ENCODE peak calls at places on chromosomes 13 and 19, in four cellular contexts. One of them, this sample, is unnamed.

GRCh38 chr13:73244486-73244885 is 185.7 kb downstream of the KLF5 start:
- DNase-seq in foreskin fibroblast: no peak
- DNase-seq in lung: no peak
- DNase-seq in progenitor cell of endocrine pancreas: no peak
- DNase-seq in this sample: no peak

GRCh38 chr19:2333027-2333806 is 4.7 kb downstream of the SPPL2B start:
- DNase-seq in progenitor cell of endocrine pancreas: no peak
- DNase-seq in foreskin fibroblast: no peak
- DNase-seq in lung: no peak
- DNase-seq in this sample: peak; percentile 84

GRCh38 chr19:1935484-1936208 is 5.3 kb upstream of the CSNK1G2 start:
- DNase-seq in lung: no peak
- DNase-seq in foreskin fibroblast: no peak
- DNase-seq in progenitor cell of endocrine pancreas: no peak
- DNase-seq in this sample: no peak

GRCh38 chr19:13234518-13234917 is 84.3 kb downstream of the IER2 start:
- DNase-seq in progenitor cell of endocrine pancreas: no peak
- DNase-seq in foreskin fibroblast: no peak
- DNase-seq in lung: peak; percentile 35
- DNase-seq in this sample: peak; percentile 38

GRCh38 chr19:30649149-30649548 is 277.0 kb downstream of the ZNF536 start:
- DNase-seq in foreskin fibroblast: no peak
- DNase-seq in progenitor cell of endocrine pancreas: no peak
- DNase-seq in lung: no peak
- DNase-seq in this sample: no peak

GRCh38 chr19:11141937-11142527 is 13.6 kb downstream of the SPC24 start:
- DNase-seq in progenitor cell of endocrine pancreas: no peak
- DNase-seq in foreskin fibroblast: no peak
- DNase-seq in lung: no peak
- DNase-seq in this sample: no peak

GRCh38 chr13:27276188-27276587 is 5.6 kb downstream of the RASL11A start:
- DNase-seq in progenitor cell of endocrine pancreas: no peak
- DNase-seq in lung: no peak
- DNase-seq in foreskin fibroblast: peak; percentile 65
- DNase-seq in this sample: no peak

GRCh38 chr13:22387899-22388298 is 717.0 kb downstream of the FGF9 start:
- DNase-seq in lung: no peak
- DNase-seq in foreskin fibroblast: no peak
- DNase-seq in progenitor cell of endocrine pancreas: no peak
- DNase-seq in this sample: no peak

GRCh38 chr19:8831832-8832131 is 322 bp downstream of the ZNF558 start:
- DNase-seq in foreskin fibroblast: no peak
- DNase-seq in progenitor cell of endocrine pancreas: no peak
- DNase-seq in lung: no peak
- DNase-seq in this sample: peak; percentile 16

GRCh38 chr13:41468631-41469030 is 11.3 kb downstream of the RGCC start:
- DNase-seq in lung: no peak
- DNase-seq in foreskin fibroblast: no peak
- DNase-seq in progenitor cell of endocrine pancreas: no peak
- DNase-seq in this sample: no peak

GRCh38 chr13:36445806-36446423 is 13.6 kb downstream of the CCNA1 start:
- DNase-seq in lung: no peak
- DNase-seq in progenitor cell of endocrine pancreas: no peak
- DNase-seq in foreskin fibroblast: no peak
- DNase-seq in this sample: no peak

GRCh38 chr19:51142119-51142518 is at the start of gene SIGLEC7:
- DNase-seq in foreskin fibroblast: no peak
- DNase-seq in lung: no peak
- DNase-seq in progenitor cell of endocrine pancreas: no peak
- DNase-seq in this sample: no peak

GRCh38 chr13:27375686-27376326 is 48.6 kb upstream of the GTF3A start:
- DNase-seq in foreskin fibroblast: peak; percentile 45
- DNase-seq in lung: peak; percentile 63
- DNase-seq in progenitor cell of endocrine pancreas: peak; percentile 63
- DNase-seq in this sample: peak; percentile 83

GRCh38 chr13:111664060-111664459 is 343.6 kb downstream of the TEX29 start:
- DNase-seq in lung: peak; percentile 16
- DNase-seq in foreskin fibroblast: no peak
- DNase-seq in progenitor cell of endocrine pancreas: no peak
- DNase-seq in this sample: no peak

GRCh38 chr13:84417426-84417825 is 535.2 kb upstream of the SLITRK1 start:
- DNase-seq in foreskin fibroblast: no peak
- DNase-seq in lung: no peak
- DNase-seq in progenitor cell of endocrine pancreas: no peak
- DNase-seq in this sample: no peak

GRCh38 chr19:10338940-10339339 is 484 bp downstream of the ICAM3 start:
- DNase-seq in lung: no peak
- DNase-seq in foreskin fibroblast: no peak
- DNase-seq in progenitor cell of endocrine pancreas: no peak
- DNase-seq in this sample: no peak

GRCh38 chr13:93882086-93882651 is 597.3 kb downstream of the DCT start:
- DNase-seq in foreskin fibroblast: no peak
- DNase-seq in lung: no peak
- DNase-seq in progenitor cell of endocrine pancreas: no peak
- DNase-seq in this sample: no peak

GRCh38 chr13:106617561-106617960 is 49.6 kb upstream of the ARGLU1 start:
- DNase-seq in foreskin fibroblast: peak; percentile 25
- DNase-seq in progenitor cell of endocrine pancreas: no peak
- DNase-seq in lung: no peak
- DNase-seq in this sample: no peak

GRCh38 chr13:67343777-67344176 is 113.6 kb upstream of the PCDH9 start:
- DNase-seq in foreskin fibroblast: no peak
- DNase-seq in progenitor cell of endocrine pancreas: no peak
- DNase-seq in lung: no peak
- DNase-seq in this sample: no peak

GRCh38 chr13:68359105-68359504 is 1129.0 kb upstream of the PCDH9 start:
- DNase-seq in lung: no peak
- DNase-seq in foreskin fibroblast: no peak
- DNase-seq in progenitor cell of endocrine pancreas: no peak
- DNase-seq in this sample: no peak

GRCh38 chr19:12126707-12127106 is 13.4 kb downstream of the ZNF20 start:
- DNase-seq in lung: no peak
- DNase-seq in foreskin fibroblast: no peak
- DNase-seq in progenitor cell of endocrine pancreas: no peak
- DNase-seq in this sample: peak; percentile 22

GRCh38 chr19:39846678-39847486 is 703 bp upstream of the FBL start:
- DNase-seq in lung: no peak
- DNase-seq in foreskin fibroblast: no peak
- DNase-seq in progenitor cell of endocrine pancreas: no peak
- DNase-seq in this sample: no peak

GRCh38 chr19:39845172-39845571 is 1.0 kb downstream of the FBL start:
- DNase-seq in progenitor cell of endocrine pancreas: no peak
- DNase-seq in lung: no peak
- DNase-seq in foreskin fibroblast: no peak
- DNase-seq in this sample: no peak

GRCh38 chr19:39846176-39846677 is at the start of gene FBL:
- DNase-seq in foreskin fibroblast: peak; percentile 88
- DNase-seq in progenitor cell of endocrine pancreas: peak; percentile 97
- DNase-seq in lung: peak; percentile 96
- DNase-seq in this sample: peak; percentile 99

GRCh38 chr19:39843919-39844793 is 2.0 kb downstream of the FBL start:
- DNase-seq in lung: no peak
- DNase-seq in foreskin fibroblast: no peak
- DNase-seq in progenitor cell of endocrine pancreas: no peak
- DNase-seq in this sample: no peak

DNA sequence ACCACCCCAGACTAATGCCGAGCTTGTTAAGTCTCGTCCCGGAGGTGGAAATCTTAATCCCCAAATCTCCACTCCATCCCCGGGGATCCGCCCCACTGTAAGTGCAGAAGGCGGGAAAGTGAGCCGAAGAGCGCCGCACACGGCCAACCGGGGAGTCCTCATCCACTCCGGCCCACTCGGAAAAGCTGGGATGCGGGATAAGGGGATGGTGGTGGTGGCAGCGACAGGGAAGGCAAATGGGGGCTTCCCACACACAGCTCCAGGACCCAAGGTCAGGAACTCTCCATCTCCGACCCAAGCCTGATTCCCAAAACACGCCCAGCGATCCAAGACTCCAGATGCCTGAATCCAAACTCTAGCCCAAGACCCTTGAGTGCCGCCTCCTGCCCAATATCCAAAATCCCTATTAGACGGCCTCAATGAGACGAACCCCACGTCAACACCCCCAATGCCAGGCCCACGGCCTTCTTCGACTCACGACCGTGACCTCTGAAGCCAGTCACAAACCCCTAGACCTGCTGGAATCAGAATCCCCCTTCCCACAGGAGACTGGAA is 481 bp downstream of the FBL start:
- DNase-seq in foreskin fibroblast: no peak
- DNase-seq in lung: no peak
- DNase-seq in progenitor cell of endocrine pancreas: no peak
- DNase-seq in this sample: peak; percentile 24
- TF ChIP-seq CTCF in foreskin fibroblast: no peak
- TF ChIP-seq CTCF in lung: no peak
- TF ChIP-seq CTCF in progenitor cell of endocrine pancreas: no peak
- TF ChIP-seq CTCF in this sample: no peak

GRCh38 chr13:28753946-28754345 is 35.2 kb upstream of the SLC46A3 start:
- DNase-seq in progenitor cell of endocrine pancreas: no peak
- DNase-seq in lung: no peak
- DNase-seq in foreskin fibroblast: no peak
- DNase-seq in this sample: no peak

GRCh38 chr13:28751210-28751935 is 32.6 kb upstream of the SLC46A3 start:
- DNase-seq in lung: no peak
- DNase-seq in foreskin fibroblast: no peak
- DNase-seq in progenitor cell of endocrine pancreas: no peak
- DNase-seq in this sample: no peak

GRCh38 chr13:28755546-28755870 is 36.7 kb upstream of the SLC46A3 start:
- DNase-seq in progenitor cell of endocrine pancreas: no peak
- DNase-seq in lung: no peak
- DNase-seq in foreskin fibroblast: no peak
- DNase-seq in this sample: no peak

GRCh38 chr13:28753208-28753892 is 34.6 kb upstream of the SLC46A3 start:
- DNase-seq in foreskin fibroblast: peak; percentile 89
- DNase-seq in lung: peak; percentile 44
- DNase-seq in progenitor cell of endocrine pancreas: no peak
- DNase-seq in this sample: no peak

GRCh38 chr13:28754698-28755545 is 36.2 kb upstream of the SLC46A3 start:
- DNase-seq in progenitor cell of endocrine pancreas: no peak
- DNase-seq in foreskin fibroblast: peak; percentile 48
- DNase-seq in lung: peak; percentile 42
- DNase-seq in this sample: no peak
- TF ChIP-seq CTCF in progenitor cell of endocrine pancreas: no peak
- TF ChIP-seq CTCF in foreskin fibroblast: peak; percentile 23
- TF ChIP-seq CTCF in lung: no peak
- TF ChIP-seq CTCF in this sample: no peak

DNA sequence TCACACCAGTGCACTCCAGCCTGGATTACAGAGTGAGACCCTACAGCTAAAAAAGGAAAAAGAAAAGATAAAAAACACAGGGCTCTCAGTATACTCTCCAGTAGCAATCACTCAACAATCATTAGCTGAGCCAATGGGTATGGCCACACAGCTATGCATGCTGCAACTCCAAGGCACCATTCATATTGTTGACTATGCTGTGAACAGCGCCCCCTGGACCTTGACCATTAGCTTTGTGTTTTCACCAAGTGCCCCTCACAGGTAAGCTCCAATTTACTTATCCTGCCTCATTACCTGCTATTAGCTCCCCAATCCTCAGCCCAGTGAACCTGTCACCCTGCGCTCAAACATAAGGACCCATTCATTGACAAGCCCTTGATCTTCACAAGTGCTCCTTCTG is 35.8 kb downstream of the ZIC5 start:
- DNase-seq in foreskin fibroblast: no peak
- DNase-seq in lung: no peak
- DNase-seq in progenitor cell of endocrine pancreas: no peak
- DNase-seq in this sample: no peak
- TF ChIP-seq CTCF in foreskin fibroblast: no peak
- TF ChIP-seq CTCF in lung: no peak
- TF ChIP-seq CTCF in progenitor cell of endocrine pancreas: no peak
- TF ChIP-seq CTCF in this sample: no peak

GRCh38 chr13:25380741-25381324 is 9.1 kb downstream of the ATP8A2 start:
- DNase-seq in foreskin fibroblast: no peak
- DNase-seq in progenitor cell of endocrine pancreas: no peak
- DNase-seq in lung: no peak
- DNase-seq in this sample: no peak
- TF ChIP-seq CTCF in foreskin fibroblast: no peak
- TF ChIP-seq CTCF in progenitor cell of endocrine pancreas: no peak
- TF ChIP-seq CTCF in lung: no peak
- TF ChIP-seq CTCF in this sample: no peak

This sample was measured in glutamatergic neuron.